ENCODE peak calls at places on chromosome X, in seven cellular contexts. R, K, W, Y, U, Z and T are unnamed samples.

GRCh38 chrX:10159069-10159468 is 2.3 kb downstream of the CLCN4 start:
- DNase-seq in R (no peak), K (no peak), W (peak), Y (peak), U (no peak), Z (no peak), T (no peak)

GRCh38 chrX:82141942-82142341 is 940.0 kb downstream of the SH3BGRL start:
- DNase-seq in R (no peak), K (no peak), W (no peak), Y (no peak), U (no peak), Z (no peak), T (no peak)

GRCh38 chrX:86148024-86148511 is at the start of gene DACH2:
- DNase-seq in R (peak), K (peak), W (peak), Y (peak), U (peak), Z (no peak), T (no peak)

GRCh38 chrX:109952050-109952449 is 50.9 kb upstream of the TMEM164 start:
- DNase-seq in R (no peak), K (no peak), W (no peak), Y (no peak), U (no peak), Z (no peak), T (no peak)

GRCh38 chrX:123860506-123860840 is 620 bp downstream of the XIAP start:
- DNase-seq in R (no peak), K (peak), W (peak), Y (no peak), U (no peak), Z (peak), T (no peak)

GRCh38 chrX:13646154-13646549 is 6.8 kb upstream of the TCEANC start:
- DNase-seq in R (peak), K (peak), W (peak), Y (peak), U (peak), Z (no peak), T (peak)

GRCh38 chrX:105999294-105999693 is 39.2 kb downstream of the SERPINA7 start:
- DNase-seq in R (no peak), K (peak), W (no peak), Y (no peak), U (no peak), Z (no peak), T (no peak)

GRCh38 chrX:21972046-21972445 is 31.5 kb downstream of the SMS start:
- DNase-seq in R (no peak), K (no peak), W (no peak), Y (no peak), U (no peak), Z (no peak), T (no peak)

GRCh38 chrX:86295293-86295692 is 147.0 kb downstream of the DACH2 start:
- DNase-seq in R (no peak), K (no peak), W (no peak), Y (no peak), U (no peak), Z (no peak), T (no peak)

GRCh38 chrX:30150196-30150895 is 65.0 kb upstream of the MAGEB2 start:
- DNase-seq in R (no peak), K (no peak), W (no peak), Y (no peak), U (no peak), Z (no peak), T (no peak)

GRCh38 chrX:42837747-42838146 is 59.8 kb upstream of the PPP1R2C start:
- DNase-seq in R (no peak), K (no peak), W (no peak), Y (no peak), U (no peak), Z (no peak), T (no peak)

GRCh38 chrX:134803551-134804183 is 145.4 kb upstream of the PLAC1 start:
- DNase-seq in R (no peak), K (peak), W (no peak), Y (peak), U (no peak), Z (no peak), T (no peak)

GRCh38 chrX:24026403-24026801 is 584 bp downstream of the KLHL15 start:
- DNase-seq in R (no peak), K (no peak), W (peak), Y (no peak), U (no peak), Z (no peak), T (no peak)
- TF ChIP-seq YY1 in R (no peak), K (no peak), W (peak), Y (peak), U (peak), Z (peak), T (no peak)

GRCh38 chrX:16140448-16140847 is 17.1 kb downstream of the GRPR start:
- DNase-seq in R (no peak), K (no peak), W (no peak), Y (no peak), U (no peak), Z (no peak), T (no peak)

GRCh38 chrX:16140983-16141382 is 17.6 kb downstream of the GRPR start:
- DNase-seq in R (no peak), K (no peak), W (no peak), Y (no peak), U (no peak), Z (no peak), T (no peak)

GRCh38 chrX:16136080-16136479 is 12.7 kb downstream of the GRPR start:
- DNase-seq in R (no peak), K (no peak), W (no peak), Y (no peak), U (no peak), Z (no peak), T (no peak)

GRCh38 chrX:16138108-16138427 is 14.7 kb downstream of the GRPR start:
- DNase-seq in R (no peak), K (peak), W (no peak), Y (no peak), U (no peak), Z (peak), T (peak)

DNA sequence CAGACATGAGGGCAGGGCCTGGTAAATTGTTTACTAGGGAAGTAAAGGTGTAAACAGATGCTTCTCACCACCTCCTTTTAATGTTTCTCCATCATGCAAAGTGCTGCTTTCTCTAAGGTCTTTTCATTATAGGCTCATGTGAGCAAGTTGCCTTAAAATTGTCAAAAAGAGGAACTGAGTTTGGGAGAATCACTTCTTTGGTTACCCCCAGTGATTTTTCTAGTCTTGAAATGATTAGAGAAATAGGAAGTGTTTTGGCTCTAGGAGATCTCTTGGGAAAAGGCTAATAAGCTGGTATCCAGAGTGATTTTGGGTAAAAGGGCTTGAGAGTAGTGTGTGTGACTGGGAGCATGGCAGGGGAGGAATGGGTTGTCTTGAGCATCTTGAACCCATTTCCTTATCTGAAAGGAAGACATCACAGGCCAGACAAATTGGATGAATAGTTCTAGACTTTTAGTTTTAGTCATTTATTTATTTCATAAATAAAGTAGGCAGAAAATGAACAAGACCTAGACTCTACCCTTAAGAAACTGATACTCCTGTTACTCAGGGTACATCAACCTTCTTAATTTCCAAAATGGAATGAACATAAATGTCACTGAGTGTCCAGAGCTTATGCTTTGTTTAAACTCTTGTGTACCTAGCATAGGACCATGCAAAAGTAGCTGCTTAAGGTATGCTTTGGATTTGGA is 14.2 kb downstream of the GRPR start:
- DNase-seq in R (no peak), K (no peak), W (no peak), Y (no peak), U (no peak), Z (peak), T (no peak)
- TF ChIP-seq YY1 in R (no peak), K (no peak), W (no peak), Y (no peak), U (no peak), Z (no peak), T (no peak)

GRCh38 chrX:131288738-131289511 is at the start of gene IGSF1:
- DNase-seq in R (peak), K (peak), W (peak), Y (peak), U (peak), Z (no peak), T (no peak)
- TF ChIP-seq YY1 in R (no peak), K (no peak), W (no peak), Y (no peak), U (no peak), Z (no peak), T (no peak)

GRCh38 chrX:108362026-108362425 is 76.2 kb downstream of the COL4A6 start:
- DNase-seq in R (no peak), K (peak), W (no peak), Y (no peak), U (no peak), Z (no peak), T (no peak)
- TF ChIP-seq YY1 in R (no peak), K (no peak), W (no peak), Y (no peak), U (no peak), Z (no peak), T (no peak)

GRCh38 chrX:40176256-40176978 is 78.7 kb upstream of the BCOR start:
- DNase-seq in R (no peak), K (peak), W (peak), Y (peak), U (no peak), Z (no peak), T (no peak)
- TF ChIP-seq YY1 in R (no peak), K (no peak), W (no peak), Y (peak), U (no peak), Z (peak), T (no peak)

GRCh38 chrX:137428251-137428661 is 137.7 kb upstream of the ZIC3 start:
- DNase-seq in R (no peak), K (no peak), W (no peak), Y (no peak), U (no peak), Z (no peak), T (no peak)

GRCh38 chrX:137430301-137430700 is 135.6 kb upstream of the ZIC3 start:
- DNase-seq in R (no peak), K (no peak), W (no peak), Y (no peak), U (no peak), Z (no peak), T (no peak)

GRCh38 chrX:137427061-137427778 is 138.7 kb upstream of the ZIC3 start:
- DNase-seq in R (no peak), K (no peak), W (no peak), Y (no peak), U (no peak), Z (no peak), T (no peak)

GRCh38 chrX:137427813-137428212 is 138.1 kb upstream of the ZIC3 start:
- DNase-seq in R (no peak), K (no peak), W (no peak), Y (no peak), U (no peak), Z (no peak), T (no peak)

GRCh38 chrX:137428777-137429564 is 137.0 kb upstream of the ZIC3 start:
- DNase-seq in R (no peak), K (no peak), W (no peak), Y (peak), U (no peak), Z (no peak), T (no peak)
- TF ChIP-seq YY1 in R (no peak), K (no peak), W (no peak), Y (no peak), U (no peak), Z (no peak), T (no peak)

DNA sequence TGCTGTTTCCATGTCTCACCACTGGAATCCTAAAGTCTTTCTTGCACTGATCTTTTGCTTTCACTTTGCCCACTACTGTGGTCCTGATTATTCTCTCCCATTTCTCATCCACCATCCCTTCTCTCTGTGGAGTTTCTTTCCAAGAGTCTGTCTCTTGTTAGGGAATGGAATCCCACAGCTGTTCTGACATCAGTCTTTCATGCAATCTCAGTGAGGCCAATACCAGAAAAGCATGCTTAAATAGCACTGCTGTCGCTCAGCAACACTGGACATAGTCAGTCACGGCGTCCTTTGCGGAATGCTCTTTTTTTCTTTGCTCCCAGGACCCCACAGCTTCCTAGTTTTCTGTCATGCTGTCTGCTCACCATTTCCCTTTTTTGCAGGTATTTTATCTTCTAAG is 20.1 kb downstream of the SLITRK4 start:
- DNase-seq in R (no peak), K (no peak), W (no peak), Y (no peak), U (no peak), Z (no peak), T (no peak)
- TF ChIP-seq YY1 in R (no peak), K (no peak), W (no peak), Y (no peak), U (no peak), Z (no peak), T (no peak)

DNA sequence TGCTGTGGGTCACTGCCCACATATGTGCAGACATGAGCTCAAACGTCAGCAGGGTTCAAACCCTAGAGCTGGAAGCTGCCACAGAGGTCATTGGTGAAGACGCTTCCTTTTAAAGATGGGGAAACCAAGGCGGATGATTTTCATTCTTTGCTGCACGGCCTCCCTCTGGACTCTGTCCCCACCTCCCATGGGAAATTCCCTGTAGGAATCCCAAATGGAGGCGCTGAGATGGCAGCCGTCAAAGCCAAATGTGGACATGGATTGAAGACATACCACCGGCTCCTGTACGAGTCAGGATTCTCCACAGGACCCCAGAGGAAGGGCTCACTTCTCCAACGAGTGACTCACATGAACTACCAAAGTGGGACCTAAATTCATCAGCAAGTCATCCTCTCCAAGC is 286.4 kb downstream of the CRLF2 start:
- DNase-seq in R (no peak), K (no peak), W (no peak), Y (no peak), U (no peak), Z (no peak), T (no peak)
- TF ChIP-seq YY1 in R (no peak), K (no peak), W (no peak), Y (no peak), U (no peak), Z (no peak), T (no peak)